ENCODE peak calls at places on chromosomes 5 and 9, in ten cellular contexts. K is ovary, C is heart right ventricle, Z is colonic mucosa, U is fibroblast of lung, F is A549, P is suprapubic skin, N is fibroblast of villous mesenchyme, I is body of pancreas, V is foreskin fibroblast. B is an unnamed sample.

GRCh38 chr5:151719228-151719861 is 32.6 kb upstream of the SPARC start:
- DNase-seq in K (peak), C (peak), Z (peak), U (peak), F (no peak), P (no peak), N (peak), I (no peak), V (no peak), B (peak)

GRCh38 chr5:135085936-135086235 is 51.9 kb upstream of the PITX1 start:
- DNase-seq in K (no peak), C (no peak), Z (no peak), U (no peak), F (no peak), P (peak), N (no peak), I (no peak), V (no peak), B (no peak)

GRCh38 chr5:139709587-139710369 is 61.6 kb downstream of the CXXC5 start:
- DNase-seq in K (peak), C (peak), Z (no peak), U (no peak), F (no peak), P (no peak), N (peak), I (no peak), V (no peak), B (no peak)

GRCh38 chr9:99377790-99378775 is 156.0 kb downstream of the SEC61B start:
- DNase-seq in K (no peak), C (no peak), Z (no peak), U (peak), F (no peak), P (no peak), N (peak), I (no peak), V (no peak), B (no peak)

GRCh38 chr9:115024925-115025535 is 92.9 kb downstream of the TNC start:
- DNase-seq in K (no peak), C (no peak), Z (no peak), U (no peak), F (no peak), P (no peak), N (no peak), I (no peak), V (no peak), B (no peak)

GRCh38 chr5:124289641-124290201 is 456.7 kb downstream of the ZNF608 start:
- DNase-seq in K (no peak), C (no peak), Z (peak), U (no peak), F (no peak), P (no peak), N (no peak), I (peak), V (no peak), B (peak)

GRCh38 chr9:89922099-89922498 is 317.3 kb downstream of the GADD45G start:
- DNase-seq in K (no peak), C (no peak), Z (no peak), U (no peak), F (no peak), P (no peak), N (no peak), I (no peak), V (no peak), B (no peak)

GRCh38 chr5:180345781-180346180 is 7.4 kb downstream of the GFPT2 start:
- DNase-seq in K (no peak), C (no peak), Z (no peak), U (no peak), F (no peak), P (no peak), N (no peak), I (no peak), V (no peak), B (no peak)

GRCh38 chr5:157057459-157058370 is 1.2 kb downstream of the HAVCR1 start:
- DNase-seq in K (no peak), C (no peak), Z (no peak), U (no peak), F (peak), P (no peak), N (no peak), I (no peak), V (no peak), B (no peak)

GRCh38 chr9:129175825-129176633 is 2.0 kb downstream of the IER5L start:
- DNase-seq in K (peak), C (peak), Z (peak), U (peak), F (peak), P (peak), N (peak), I (peak), V (peak), B (peak)

GRCh38 chr5:42454216-42454995 is 31.2 kb downstream of the GHR start:
- DNase-seq in K (no peak), C (peak), Z (no peak), U (no peak), F (no peak), P (no peak), N (no peak), I (no peak), V (peak), B (no peak)

GRCh38 chr9:27282269-27282668 is 14.7 kb downstream of the EQTN start:
- DNase-seq in K (no peak), C (no peak), Z (no peak), U (no peak), F (no peak), P (no peak), N (no peak), I (peak), V (no peak), B (no peak)

GRCh38 chr9:91657501-91657900 is 233.9 kb upstream of the NFIL3 start:
- DNase-seq in K (no peak), C (no peak), Z (no peak), U (no peak), F (no peak), P (no peak), N (no peak), I (no peak), V (no peak), B (no peak)

GRCh38 chr5:170179626-170180025 is 53.2 kb upstream of the C5orf58 start:
- DNase-seq in K (no peak), C (no peak), Z (no peak), U (no peak), F (no peak), P (no peak), N (peak), I (no peak), V (no peak), B (no peak)

GRCh38 chr5:116872986-116873385 is 298.4 kb upstream of the SEMA6A start:
- DNase-seq in K (no peak), C (no peak), Z (no peak), U (peak), F (no peak), P (no peak), N (no peak), I (no peak), V (no peak), B (peak)

GRCh38 chr5:9549941-9550340 is 4.1 kb upstream of the SEMA5A start:
- DNase-seq in K (no peak), C (no peak), Z (no peak), U (no peak), F (no peak), P (no peak), N (no peak), I (no peak), V (no peak), B (no peak)

GRCh38 chr9:35960029-35960655 is 2.2 kb upstream of the OR2S2 start:
- DNase-seq in K (no peak), C (no peak), Z (peak), U (peak), F (no peak), P (no peak), N (no peak), I (no peak), V (peak), B (peak)

GRCh38 chr5:89043676-89044075 is 160.7 kb upstream of the MEF2C start:
- DNase-seq in K (no peak), C (no peak), Z (no peak), U (no peak), F (no peak), P (no peak), N (no peak), I (no peak), V (peak), B (no peak)

GRCh38 chr9:1429328-1429727 is 379.2 kb downstream of the DMRT2 start:
- DNase-seq in K (no peak), C (peak), Z (no peak), U (no peak), F (peak), P (no peak), N (peak), I (peak), V (no peak), B (no peak)

GRCh38 chr5:95445442-95445841 is 54.3 kb downstream of the FAM81B start:
- DNase-seq in K (no peak), C (no peak), Z (no peak), U (no peak), F (no peak), P (no peak), N (no peak), I (no peak), V (no peak), B (no peak)

GRCh38 chr5:152271420-152271819 is 133.7 kb downstream of the NMUR2 start:
- DNase-seq in K (peak), C (no peak), Z (no peak), U (no peak), F (peak), P (no peak), N (no peak), I (peak), V (no peak), B (peak)

GRCh38 chr9:13901176-13901575 is 412.8 kb downstream of the NFIB start:
- DNase-seq in K (no peak), C (no peak), Z (no peak), U (no peak), F (no peak), P (no peak), N (no peak), I (no peak), V (no peak), B (no peak)

GRCh38 chr5:178577376-178577839 is 12.8 kb downstream of the COL23A1 start:
- DNase-seq in K (no peak), C (no peak), Z (no peak), U (no peak), F (no peak), P (no peak), N (no peak), I (no peak), V (no peak), B (no peak)
- H3K4me3 ChIP-seq in K (no peak), C (peak), Z (no peak), U (no peak), F (no peak), P (no peak), N (no peak), I (no peak), V (no peak), B (no peak)

GRCh38 chr5:96823060-96823459 is 15.3 kb upstream of the ERAP1 start:
- DNase-seq in K (no peak), C (no peak), Z (no peak), U (no peak), F (no peak), P (no peak), N (no peak), I (no peak), V (no peak), B (no peak)
- TF ChIP-seq CTCF in K (no peak), C (no peak), Z (no peak), U (no peak), F (no peak), P (no peak), N (no peak), I (peak), V (no peak), B (no peak)

GRCh38 chr5:6686916-6687409 is 26.3 kb upstream of the TENT4A start:
- DNase-seq in K (no peak), C (no peak), Z (no peak), U (peak), F (no peak), P (no peak), N (peak), I (peak), V (peak), B (peak)
- H3K4me3 ChIP-seq in K (no peak), C (peak), Z (no peak), U (peak), F (no peak), P (no peak), N (peak), I (no peak), V (peak), B (peak)

GRCh38 chr5:127410906-127411780 is 106.3 kb upstream of the PRRC1 start:
- DNase-seq in K (no peak), C (no peak), Z (no peak), U (no peak), F (no peak), P (no peak), N (peak), I (no peak), V (no peak), B (no peak)
- TF ChIP-seq CTCF in K (no peak), C (no peak), Z (no peak), U (no peak), F (no peak), P (no peak), N (no peak), I (no peak), V (no peak), B (no peak)

GRCh38 chr5:144596517-144596916 is 425.8 kb downstream of the KCTD16 start:
- DNase-seq in K (no peak), C (no peak), Z (no peak), U (no peak), F (no peak), P (no peak), N (no peak), I (no peak), V (no peak), B (no peak)

GRCh38 chr5:144594919-144595318 is 424.2 kb downstream of the KCTD16 start:
- DNase-seq in K (no peak), C (no peak), Z (no peak), U (no peak), F (no peak), P (no peak), N (no peak), I (no peak), V (no peak), B (no peak)

DNA sequence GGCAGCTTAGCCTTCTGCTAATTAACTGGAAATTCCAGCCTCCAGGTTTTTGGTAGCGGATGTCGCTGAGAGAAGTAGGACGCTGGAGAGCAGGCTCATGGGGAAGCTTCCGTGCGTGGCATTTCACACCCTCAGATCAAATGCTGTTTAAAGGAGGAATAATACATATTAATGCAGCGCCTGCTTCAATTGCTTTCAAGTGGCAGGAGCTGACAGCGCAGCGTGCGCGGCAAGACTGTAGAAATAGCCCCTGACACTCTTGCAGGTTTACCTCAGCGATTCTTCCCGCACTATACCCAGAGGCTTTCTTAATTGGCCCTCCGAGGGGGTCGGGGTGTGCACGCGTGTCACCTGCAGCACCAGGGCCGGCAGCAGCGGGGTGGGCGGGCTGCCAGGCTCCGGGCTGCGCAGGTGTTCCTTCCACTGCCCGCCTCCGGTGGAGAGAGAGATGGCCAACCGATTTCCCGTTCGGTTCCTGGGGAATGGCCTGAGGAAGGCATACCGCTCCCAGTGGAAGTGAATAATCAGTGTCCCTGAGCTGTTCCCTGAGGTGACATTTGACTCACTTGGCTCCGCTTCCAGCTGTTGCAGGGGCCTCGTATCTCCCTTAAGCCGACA is 427.9 kb downstream of the KCTD16 start:
- DNase-seq in K (no peak), C (no peak), Z (no peak), U (peak), F (no peak), P (no peak), N (no peak), I (peak), V (no peak), B (no peak)
- H3K4me3 ChIP-seq in K (no peak), C (peak), Z (no peak), U (peak), F (peak), P (peak), N (no peak), I (no peak), V (no peak), B (no peak)

GRCh38 chr9:72203205-72203803 is 54.1 kb downstream of the GDA start:
- DNase-seq in K (no peak), C (no peak), Z (peak), U (peak), F (peak), P (no peak), N (peak), I (peak), V (peak), B (peak)
- TF ChIP-seq CTCF in K (no peak), C (no peak), Z (peak), U (peak), F (peak), P (peak), N (peak), I (peak), V (peak), B (peak)

GRCh38 chr5:123039673-123040072 is 3.1 kb upstream of the PPIC start:
- DNase-seq in K (no peak), C (no peak), Z (no peak), U (no peak), F (no peak), P (no peak), N (no peak), I (no peak), V (no peak), B (no peak)

GRCh38 chr5:123036391-123037103 is at the start of gene PPIC:
- DNase-seq in K (peak), C (peak), Z (peak), U (peak), F (peak), P (peak), N (peak), I (peak), V (peak), B (peak)

GRCh38 chr5:123035320-123035949 is 1.1 kb downstream of the PPIC start:
- DNase-seq in K (peak), C (peak), Z (peak), U (peak), F (peak), P (no peak), N (peak), I (peak), V (peak), B (peak)

GRCh38 chr5:123035950-123036390 is 555 bp downstream of the PPIC start:
- DNase-seq in K (peak), C (no peak), Z (peak), U (peak), F (peak), P (peak), N (peak), I (peak), V (peak), B (peak)

DNA sequence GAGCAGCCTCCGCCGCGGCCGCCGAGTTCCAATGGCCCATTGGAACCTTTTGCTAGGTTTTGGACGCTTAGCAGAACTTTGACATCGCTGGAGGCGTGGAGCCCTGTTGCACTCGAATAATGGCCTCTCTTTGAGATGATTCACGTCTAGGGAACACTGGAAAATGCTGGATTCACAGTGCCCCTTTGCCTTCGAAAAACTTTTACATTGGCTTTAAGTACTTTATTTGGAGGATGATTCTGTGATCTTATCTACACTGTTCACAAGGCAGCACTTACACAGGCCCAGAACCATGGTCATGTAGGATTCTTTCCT is 536 bp upstream of the PPIC start:
- DNase-seq in K (no peak), C (no peak), Z (no peak), U (no peak), F (no peak), P (no peak), N (no peak), I (no peak), V (no peak), B (no peak)
- H3K4me3 ChIP-seq in K (peak), C (peak), Z (peak), U (peak), F (peak), P (peak), N (peak), I (peak), V (peak), B (peak)

GRCh38 chr5:145811834-145812625 is 23.1 kb downstream of the PRELID2 start:
- DNase-seq in K (no peak), C (no peak), Z (no peak), U (peak), F (no peak), P (no peak), N (peak), I (peak), V (peak), B (peak)
- TF ChIP-seq CTCF in K (no peak), C (no peak), Z (no peak), U (peak), F (peak), P (no peak), N (peak), I (no peak), V (peak), B (peak)

GRCh38 chr9:137027369-137028012 is 546 bp downstream of the ABCA2 start:
- DNase-seq in K (no peak), C (peak), Z (no peak), U (no peak), F (no peak), P (no peak), N (no peak), I (peak), V (no peak), B (no peak)
- H3K4me3 ChIP-seq in K (peak), C (peak), Z (peak), U (no peak), F (peak), P (peak), N (peak), I (no peak), V (peak), B (peak)